ENCODE peak calls at places on chromosomes 16 and 17, in six cellular contexts. N is stimulated activated CD8-positive, alpha-beta memory T cell treated with anti-CD3 and anti-CD28 coated beads, Interleukin-7, amount 100 ng/mL, for 24 hours; F is activated naive CD8-positive, alpha-beta T cell treated with anti-CD3 and anti-CD28 coated beads, Interleukin-2, amount 10 ng/mL, durations not matched to agents 7 days and 5 days; R is ELR; U is CD8-positive, alpha-beta T cell; Z is AG09309. B is an unnamed sample.

GRCh38 chr16:85994492-85995433 is 95.8 kb downstream of the IRF8 start:
- DNase-seq in N (no peak), F (no peak), R (no peak), U (no peak), Z (no peak), B (no peak)

GRCh38 chr16:10965440-10966039 is 21.2 kb downstream of the CLEC16A start:
- DNase-seq in N (no peak), F (no peak), R (no peak), U (no peak), Z (no peak), B (no peak)

GRCh38 chr16:3590736-3591435 is 13.7 kb upstream of the NLRC3 start:
- DNase-seq in N (no peak), F (no peak), R (no peak), U (no peak), Z (no peak), B (no peak)

GRCh38 chr16:27561216-27561615 is 11.3 kb downstream of the KATNIP start:
- DNase-seq in N (no peak), F (no peak), R (no peak), U (no peak), Z (no peak), B (no peak)

GRCh38 chr16:11994187-11995119 is 17.9 kb downstream of the SNX29 start:
- DNase-seq in N (no peak), F (no peak), R (peak), U (no peak), Z (no peak), B (no peak)

GRCh38 chr17:21210411-21211076 is 3.4 kb downstream of the TMEM11 start:
- DNase-seq in N (no peak), F (no peak), R (no peak), U (no peak), Z (no peak), B (no peak)

GRCh38 chr16:27315333-27316037 is 1.7 kb downstream of the IL4R start:
- DNase-seq in N (no peak), F (peak), R (peak), U (peak), Z (peak), B (no peak)

GRCh38 chr16:88376835-88377726 is 5.7 kb upstream of the ZNF469 start:
- DNase-seq in N (no peak), F (no peak), R (no peak), U (no peak), Z (no peak), B (no peak)

GRCh38 chr17:77596491-77597420 is 361.7 kb upstream of the TNRC6C start:
- DNase-seq in N (no peak), F (peak), R (no peak), U (no peak), Z (no peak), B (no peak)

GRCh38 chr16:8929086-8929748 is 34.5 kb downstream of the USP7 start:
- DNase-seq in N (no peak), F (no peak), R (no peak), U (no peak), Z (no peak), B (no peak)

GRCh38 chr17:33284022-33284421 is 9.1 kb downstream of the ASIC2 start:
- DNase-seq in N (no peak), F (no peak), R (peak), U (no peak), Z (no peak), B (no peak)

GRCh38 chr17:37743875-37744632 is 805 bp downstream of the HNF1B start:
- DNase-seq in N (no peak), F (peak), R (no peak), U (no peak), Z (no peak), B (no peak)

GRCh38 chr16:8493885-8494487 is 96.3 kb downstream of the TMEM114 start:
- DNase-seq in N (no peak), F (no peak), R (no peak), U (no peak), Z (no peak), B (no peak)

GRCh38 chr16:89958068-89958467 is 9.5 kb downstream of the DEF8 start:
- DNase-seq in N (no peak), F (no peak), R (peak), U (no peak), Z (no peak), B (no peak)

GRCh38 chr17:69067274-69068047 is 6.7 kb upstream of the ABCA9 start:
- DNase-seq in N (no peak), F (no peak), R (peak), U (no peak), Z (no peak), B (no peak)

GRCh38 chr16:49452568-49452967 is 79.0 kb downstream of the C16orf78 start:
- DNase-seq in N (no peak), F (no peak), R (no peak), U (no peak), Z (no peak), B (no peak)

GRCh38 chr17:49787932-49788442 is 494 bp upstream of the KAT7 start:
- DNase-seq in N (no peak), F (peak), R (no peak), U (peak), Z (no peak), B (peak)

GRCh38 chr17:65794572-65794971 is 233.1 kb upstream of the AXIN2 start:
- DNase-seq in N (no peak), F (no peak), R (peak), U (no peak), Z (no peak), B (no peak)

GRCh38 chr17:2821868-2822267 is 25.6 kb downstream of the RAP1GAP2 start:
- DNase-seq in N (no peak), F (no peak), R (no peak), U (no peak), Z (no peak), B (no peak)

GRCh38 chr17:55527520-55528118 is 16.4 kb upstream of the SMIM36 start:
- DNase-seq in N (no peak), F (no peak), R (peak), U (no peak), Z (peak), B (no peak)